ENCODE peak calls at places on chromosomes 4 and X, in seven cellular contexts. P, T, C, N, B, S and A are unnamed samples.
A peak's percentile ranks its signal among the peaks of the same experiment; 100 is the strongest.

GRCh38 chr4:184747034-184747830 is 13.3 kb upstream of the CENPU start:
- DNase-seq in P (peak; percentile 59), T (no peak), C (no peak), N (no peak), B (peak; percentile 16), S (peak; percentile 75), A (no peak)

GRCh38 chr4:139641218-139641617 is 24.4 kb upstream of the MGST2 start:
- DNase-seq in P (no peak), T (peak; percentile 77), C (no peak), N (no peak), B (no peak), S (no peak), A (no peak)

GRCh38 chr4:158896459-158897238 is 127.8 kb downstream of the FNIP2 start:
- DNase-seq in P (no peak), T (no peak), C (peak; percentile 78), N (no peak), B (no peak), S (no peak), A (no peak)

GRCh38 chr4:996994-997374 is 3.8 kb upstream of the SLC26A1 start:
- DNase-seq in P (no peak), T (no peak), C (no peak), N (peak; percentile 18), B (no peak), S (no peak), A (no peak)

GRCh38 chrX:150092549-150092948 is 154.3 kb upstream of the EOLA2 start:
- DNase-seq in P (no peak), T (no peak), C (no peak), N (no peak), B (no peak), S (no peak), A (no peak)

GRCh38 chr4:109408711-109409110 is 24.9 kb upstream of the SEC24B start:
- DNase-seq in P (no peak), T (no peak), C (no peak), N (no peak), B (no peak), S (no peak), A (no peak)

GRCh38 chrX:27675493-27675892 is 85.3 kb downstream of the DCAF8L2 start:
- DNase-seq in P (no peak), T (peak; percentile 22), C (peak; percentile 59), N (no peak), B (no peak), S (no peak), A (no peak)

GRCh38 chrX:129980043-129980442 is 2.4 kb upstream of the BCORL1 start:
- DNase-seq in P (peak; percentile 53), T (no peak), C (no peak), N (peak; percentile 20), B (peak; percentile 22), S (peak; percentile 51), A (no peak)

GRCh38 chr4:102759835-102760644 is 728 bp downstream of the MANBA start:
- DNase-seq in P (no peak), T (peak; percentile 71), C (peak; percentile 65), N (no peak), B (peak; percentile 41), S (peak; percentile 28), A (no peak)

GRCh38 chr4:78020677-78021076 is 36.4 kb upstream of the FRAS1 start:
- DNase-seq in P (no peak), T (no peak), C (no peak), N (no peak), B (no peak), S (no peak), A (no peak)

GRCh38 chr4:1460967-1461868 is 55.0 kb upstream of the NKX1-1 start:
- DNase-seq in P (peak; percentile 36), T (no peak), C (no peak), N (no peak), B (no peak), S (no peak), A (peak; percentile 66)

GRCh38 chrX:21374994-21375794 is 976 bp downstream of the CNKSR2 start:
- DNase-seq in P (peak; percentile 32), T (no peak), C (no peak), N (peak; percentile 15), B (no peak), S (no peak), A (no peak)

GRCh38 chr4:77073981-77074865 is 1.6 kb downstream of the CCNI start:
- DNase-seq in P (no peak), T (peak; percentile 33), C (peak; percentile 24), N (no peak), B (no peak), S (no peak), A (no peak)

GRCh38 chrX:41009816-41010187 is 75.4 kb upstream of the USP9X start:
- DNase-seq in P (no peak), T (no peak), C (no peak), N (no peak), B (no peak), S (no peak), A (no peak)

GRCh38 chrX:41005445-41005992 is 79.7 kb upstream of the USP9X start:
- DNase-seq in P (no peak), T (no peak), C (no peak), N (no peak), B (no peak), S (no peak), A (no peak)

GRCh38 chrX:41014776-41015175 is 70.5 kb upstream of the USP9X start:
- DNase-seq in P (no peak), T (peak; percentile 76), C (no peak), N (no peak), B (no peak), S (no peak), A (no peak)

DNA sequence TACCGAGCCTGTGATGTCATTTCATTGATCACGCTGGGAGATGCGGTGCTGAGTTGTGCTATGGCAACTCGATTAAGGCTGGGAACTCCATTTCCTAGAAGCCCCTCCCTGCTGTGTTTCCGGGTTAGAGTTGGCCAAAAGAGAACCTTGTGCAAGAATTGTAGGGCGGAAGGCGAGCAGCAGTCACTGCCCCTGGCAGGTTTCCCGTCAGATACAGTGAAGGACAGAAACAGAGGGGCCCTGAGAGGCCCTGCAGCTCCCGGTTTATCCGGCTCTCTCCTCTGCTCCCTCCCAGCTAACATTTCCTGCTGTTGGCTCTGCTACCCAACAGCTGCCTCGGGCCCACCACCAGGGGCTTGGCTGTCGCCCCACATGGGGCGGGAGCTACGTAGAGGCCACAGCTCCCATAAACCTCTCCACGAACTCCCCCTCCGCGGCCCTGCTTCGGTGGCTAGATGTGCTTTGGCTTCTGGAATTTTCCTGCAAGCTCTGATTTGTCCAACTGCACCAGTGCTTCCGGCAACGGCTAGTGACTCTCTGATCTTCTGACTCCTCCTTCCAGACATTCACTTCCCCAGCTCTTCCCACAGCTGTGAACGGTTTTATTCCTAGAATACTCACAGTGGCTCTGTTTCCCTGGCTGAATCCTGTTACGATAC is 74.9 kb upstream of the USP9X start:
- DNase-seq in P (peak; percentile 75), T (peak; percentile 91), C (peak; percentile 98), N (peak; percentile 16), B (peak; percentile 77), S (peak; percentile 76), A (no peak)
- TF ChIP-seq CTCF in P (peak; percentile 12), T (no peak), C (peak; percentile 17), N (no peak), B (no peak), S (peak; percentile 15), A (peak; percentile 49)

GRCh38 chrX:54920610-54921426 is at the start of gene TRO:
- DNase-seq in P (no peak), T (no peak), C (peak; percentile 10), N (no peak), B (no peak), S (no peak), A (no peak)
- TF ChIP-seq CTCF in P (no peak), T (peak; percentile 6), C (no peak), N (no peak), B (no peak), S (no peak), A (peak; percentile 67)

GRCh38 chrX:49184294-49185061 is 1.7 kb downstream of the PRICKLE3 start:
- DNase-seq in P (peak; percentile 92), T (peak; percentile 86), C (peak; percentile 92), N (peak; percentile 24), B (peak; percentile 89), S (peak; percentile 95), A (no peak)
- TF ChIP-seq CTCF in P (no peak), T (no peak), C (no peak), N (no peak), B (no peak), S (no peak), A (no peak)

GRCh38 chrX:108537005-108537404 is 97.4 kb downstream of the COL4A5 start:
- DNase-seq in P (no peak), T (peak; percentile 52), C (peak; percentile 62), N (no peak), B (peak; percentile 35), S (no peak), A (no peak)
- TF ChIP-seq CTCF in P (peak; percentile 51), T (peak; percentile 77), C (peak; percentile 49), N (no peak), B (peak; percentile 55), S (peak; percentile 53), A (peak; percentile 97)

GRCh38 chr4:128134925-128135324 is 73.8 kb downstream of the LARP1B start:
- DNase-seq in P (no peak), T (no peak), C (no peak), N (no peak), B (no peak), S (no peak), A (no peak)
- TF ChIP-seq CTCF in P (no peak), T (no peak), C (no peak), N (no peak), B (no peak), S (no peak), A (no peak)